ENCODE peak calls at places on chromosomes 3 and 15, in five cellular contexts. G, T, H, V and X are unnamed samples.

GRCh38 chr3:15797600-15798303 is at the start of gene ANKRD28:
- DNase-seq in T (no peak), G (no peak), V (no peak), H (no peak), X (peak)

GRCh38 chr3:19148768-19149091 is 420 bp downstream of the KCNH8 start:
- DNase-seq in V (no peak), H (no peak), T (no peak), G (no peak), X (no peak)

GRCh38 chr15:80152896-80153876 is at the start of gene FAH:
- DNase-seq in T (peak), H (no peak), G (no peak), V (peak), X (peak)

GRCh38 chr3:128383316-128384235 is 83.1 kb downstream of the DNAJB8 start:
- DNase-seq in T (peak), H (no peak), G (peak), V (peak), X (peak)

GRCh38 chr15:68372291-68372811 is 59.6 kb downstream of the ITGA11 start:
- DNase-seq in T (peak), G (no peak), H (peak), V (no peak), X (no peak)

GRCh38 chr3:66177026-66177425 is 43.8 kb upstream of the SLC25A26 start:
- DNase-seq in G (peak), H (no peak), T (no peak), V (no peak), X (no peak)

GRCh38 chr3:4797201-4797600 is 182.0 kb upstream of the BHLHE40 start:
- DNase-seq in G (no peak), H (no peak), T (no peak), V (no peak), X (no peak)

GRCh38 chr3:157238527-157238926 is 78.6 kb upstream of the CCNL1 start:
- DNase-seq in G (no peak), V (no peak), H (no peak), T (no peak), X (peak)

GRCh38 chr3:98812851-98813374 is 49.8 kb downstream of the ST3GAL6 start:
- DNase-seq in G (peak), H (no peak), T (no peak), V (no peak), X (peak)

GRCh38 chr15:29695486-29696167 is 126.6 kb downstream of the TJP1 start:
- DNase-seq in V (no peak), G (no peak), H (no peak), T (no peak), X (no peak)
- TF ChIP-seq CTCF in V (no peak), G (no peak), H (no peak), T (no peak), X (peak)

DNA sequence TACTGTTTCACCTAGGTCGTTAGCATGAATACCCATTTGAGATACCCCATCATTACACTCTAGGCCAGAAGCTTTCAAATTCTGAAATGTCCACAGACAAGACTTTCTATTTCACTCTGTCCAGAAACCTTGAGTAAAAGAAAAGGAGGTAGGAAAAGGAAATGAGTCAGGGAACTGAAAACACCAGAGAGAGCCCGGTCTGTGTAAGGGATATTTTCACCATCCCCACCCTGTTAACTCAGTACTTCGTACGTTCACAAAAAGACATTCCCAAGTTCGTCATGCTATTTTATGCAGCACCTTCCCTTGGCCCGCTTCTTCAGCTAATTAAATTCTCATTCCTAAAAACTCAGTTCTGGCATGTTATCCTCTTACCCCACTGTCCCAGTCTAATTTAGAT is 89.4 kb upstream of the SOX2 start:
- DNase-seq in H (no peak), G (no peak), V (no peak), T (no peak), X (no peak)
- H3K4me3 ChIP-seq in H (no peak), G (no peak), V (no peak), T (no peak), X (no peak)

DNA sequence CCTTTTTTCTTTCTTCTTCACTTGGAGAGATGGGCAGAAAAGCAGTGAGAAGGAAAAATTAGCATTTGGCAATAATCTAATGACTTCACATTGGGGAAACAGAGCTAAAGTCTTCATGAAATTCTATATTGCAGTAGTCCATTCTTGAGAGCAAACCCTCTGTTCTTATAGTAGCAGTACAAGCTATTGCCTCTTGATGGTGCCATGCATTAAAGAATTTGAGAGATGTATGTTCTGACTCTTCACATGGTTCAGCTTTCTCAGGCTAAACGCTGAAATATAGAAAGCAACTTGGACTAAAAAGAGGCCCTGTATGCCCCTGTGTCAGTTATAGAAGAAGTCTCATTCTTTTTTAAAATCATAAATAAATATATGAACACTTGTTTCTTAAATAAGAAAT is 36.0 kb downstream of the PHLDB2 start:
- DNase-seq in V (no peak), H (no peak), G (no peak), T (no peak), X (peak)
- TF ChIP-seq CTCF in V (no peak), H (no peak), G (no peak), T (no peak), X (peak)

DNA sequence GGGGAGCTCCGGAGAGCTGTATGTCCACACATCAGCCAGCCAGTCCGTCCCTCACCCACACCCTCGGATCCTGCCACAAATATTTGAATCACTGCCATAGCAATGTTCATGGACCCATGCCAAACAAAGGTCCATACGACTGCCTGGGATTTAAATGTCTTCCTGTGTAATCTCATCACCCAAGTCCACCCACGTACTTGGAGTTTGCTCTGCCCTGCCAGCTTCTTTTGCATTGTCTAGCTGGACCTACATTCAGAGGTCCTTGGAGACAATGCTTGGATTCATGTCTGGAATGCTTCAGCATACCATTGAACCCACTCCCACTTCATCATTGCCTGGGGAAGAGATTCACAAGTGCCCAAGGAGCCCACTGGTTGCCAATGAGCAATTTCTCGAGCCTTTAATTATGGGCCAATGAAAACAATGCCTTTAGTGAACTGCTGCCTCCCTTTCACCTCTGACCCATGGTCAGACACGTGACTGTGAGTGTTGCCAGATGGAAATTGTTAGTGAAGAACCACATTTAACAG is 90.4 kb upstream of the PHLDB2 start:
- DNase-seq in T (no peak), V (no peak), G (peak), H (no peak), X (peak)
- H3K4me3 ChIP-seq in T (no peak), V (no peak), G (no peak), H (no peak), X (no peak)

GRCh38 chr3:61108247-61109019 is 142.8 kb downstream of the FHIT start:
- DNase-seq in G (no peak), T (no peak), H (no peak), V (no peak), X (no peak)
- TF ChIP-seq CTCF in G (no peak), T (no peak), H (no peak), V (no peak), X (no peak)

GRCh38 chr15:57079907-57080750 is 161.7 kb downstream of the TCF12 start:
- DNase-seq in T (no peak), V (no peak), H (no peak), G (no peak), X (no peak)
- H3K4me3 ChIP-seq in T (no peak), V (no peak), H (no peak), G (no peak), X (no peak)

DNA sequence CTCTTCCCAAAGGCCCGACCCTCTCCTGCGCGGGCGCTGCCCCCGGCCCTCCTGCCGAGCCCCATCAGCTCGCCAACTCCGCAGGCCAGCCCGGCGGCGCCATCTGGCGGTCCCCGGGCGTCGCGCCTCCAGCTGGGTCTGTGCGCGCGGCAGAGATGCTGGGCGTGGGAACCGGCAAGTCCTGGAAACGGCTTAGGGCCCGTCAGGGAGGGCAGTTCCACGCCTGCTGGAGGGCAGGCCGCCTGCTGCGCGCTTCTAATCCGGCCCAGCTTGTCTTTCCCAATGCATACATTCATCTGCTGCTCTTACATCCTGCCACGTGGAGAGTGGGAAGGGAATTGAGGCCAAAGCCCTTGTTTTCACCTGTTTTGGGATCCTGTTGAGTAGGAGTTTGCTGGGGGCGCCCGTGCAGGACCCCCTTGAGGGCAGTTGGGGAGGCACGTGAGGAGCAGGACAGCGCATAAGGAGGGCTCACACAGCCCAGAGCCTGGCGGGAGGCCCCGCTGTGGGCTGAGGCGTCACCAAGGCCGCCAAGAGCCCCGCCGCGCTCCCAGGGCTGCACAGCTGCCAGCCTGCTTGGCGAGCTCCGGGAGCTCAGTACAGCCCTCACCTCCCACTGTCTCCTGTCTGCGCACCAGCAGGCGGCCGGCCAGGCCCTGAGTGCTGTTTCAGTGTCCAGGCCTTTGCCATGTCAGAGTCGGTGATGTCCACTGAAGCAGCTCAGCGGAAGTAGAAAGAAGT is 165.6 kb downstream of the NSMCE3 start:
- DNase-seq in T (peak), H (peak), G (peak), V (peak), X (peak)
- TF ChIP-seq CTCF in T (peak), H (peak), G (peak), V (peak), X (peak)

DNA sequence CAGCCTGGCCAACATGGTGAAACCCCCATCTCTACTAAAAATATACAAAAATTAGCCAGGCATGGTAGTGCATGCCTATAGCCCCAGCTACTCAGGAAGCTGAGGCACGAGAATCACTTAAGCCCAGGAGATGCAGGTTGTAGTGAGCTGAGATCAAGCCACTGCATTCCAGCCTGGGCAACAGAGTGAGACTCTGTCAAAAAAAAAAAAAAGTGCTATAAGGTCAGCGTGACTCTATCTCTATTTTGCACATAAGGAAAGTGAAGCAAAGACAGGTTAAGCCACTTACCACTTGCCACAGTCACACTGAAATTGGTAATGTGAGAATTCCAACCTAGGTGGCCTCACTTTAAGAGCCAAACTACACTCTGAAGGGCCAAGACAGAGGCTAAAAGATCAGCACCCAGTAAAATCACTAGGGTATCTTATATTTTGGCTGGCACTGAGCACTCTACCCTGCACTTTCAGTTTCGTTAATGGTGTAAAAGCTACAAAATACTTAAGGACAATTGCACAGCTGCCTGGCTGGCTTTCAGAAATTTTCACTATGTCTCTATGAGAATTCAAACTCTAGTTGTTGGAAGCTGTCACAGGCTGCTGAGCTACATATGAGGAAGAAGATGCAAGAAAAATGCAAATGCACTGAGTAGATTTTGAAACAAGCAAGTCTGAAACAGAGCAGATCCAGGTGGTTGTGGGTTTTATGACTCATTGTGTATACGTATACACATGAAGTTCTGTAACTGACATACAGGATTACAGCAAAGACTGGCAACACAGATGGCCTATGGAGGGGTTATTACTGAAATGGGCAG is 32.7 kb downstream of the TRANK1 start:
- DNase-seq in V (no peak), T (no peak), H (no peak), G (no peak), X (peak)
- H3K4me3 ChIP-seq in V (no peak), T (no peak), H (no peak), G (no peak), X (peak)

DNA sequence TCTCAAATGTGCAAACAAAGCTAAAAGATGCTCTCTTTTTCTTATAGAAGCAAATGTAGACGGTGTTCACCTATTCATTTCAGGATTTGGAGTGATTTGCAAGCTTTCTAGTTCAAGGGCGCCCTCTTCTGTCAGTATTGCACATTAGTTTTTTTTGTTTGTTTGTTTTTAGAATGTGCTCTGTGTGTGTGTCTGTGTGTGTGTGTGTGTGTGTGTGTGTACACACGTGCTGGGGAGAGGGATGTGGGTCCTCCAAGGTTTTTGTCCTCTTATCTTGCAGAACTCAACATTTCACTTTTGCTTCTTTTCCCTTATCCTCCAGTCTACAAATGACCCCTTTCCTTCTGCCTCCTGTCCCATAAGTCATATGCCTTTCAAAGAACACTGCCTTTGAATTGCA is 23.5 kb downstream of the DNAH1 start:
- DNase-seq in V (peak), T (peak), H (peak), G (no peak), X (peak)
- TF ChIP-seq CTCF in V (peak), T (peak), H (peak), G (peak), X (peak)